ENCODE peak calls at places on chromosomes 5 and 9, in six cellular contexts. A, Z, T, Q, I and C are unnamed samples.

GRCh38 chr9:84397151-84397728 is 56.7 kb upstream of the SLC28A3 start:
- DNase-seq in I (peak), Z (peak), A (peak), T (peak), Q (peak), C (peak)

GRCh38 chr5:29054282-29054681 is 2015.9 kb upstream of the CDH9 start:
- DNase-seq in I (no peak), T (no peak), Q (no peak), A (no peak), Z (peak), C (no peak)

GRCh38 chr5:139569276-139569955 is 8.3 kb downstream of the UBE2D2 start:
- DNase-seq in T (no peak), A (no peak), Q (no peak), I (no peak), Z (peak), C (no peak)

GRCh38 chr9:110319781-110320180 is 17.9 kb downstream of the TXNDC8 start:
- DNase-seq in Q (no peak), Z (no peak), A (no peak), I (no peak), T (no peak), C (no peak)

GRCh38 chr5:91162534-91163381 is 220.4 kb downstream of the ARRDC3 start:
- DNase-seq in T (no peak), Z (peak), A (peak), I (peak), Q (peak), C (peak)

GRCh38 chr5:41762426-41762825 is 107.8 kb downstream of the OXCT1 start:
- DNase-seq in Q (no peak), Z (no peak), T (no peak), I (no peak), A (no peak), C (no peak)

GRCh38 chr9:132341177-132341840 is 13.5 kb downstream of the SETX start:
- DNase-seq in Q (no peak), T (no peak), A (peak), I (no peak), Z (no peak), C (no peak)

GRCh38 chr5:151132959-151133358 is 24.6 kb downstream of the ANXA6 start:
- DNase-seq in A (no peak), Z (no peak), I (no peak), Q (no peak), T (no peak), C (no peak)

GRCh38 chr5:171937351-171937750 is 69.1 kb downstream of the FBXW11 start:
- DNase-seq in Q (no peak), A (no peak), T (no peak), Z (no peak), I (no peak), C (no peak)

GRCh38 chr5:151770383-151771258 is 1.1 kb upstream of the G3BP1 start:
- DNase-seq in A (peak), Z (peak), Q (peak), T (no peak), I (peak), C (peak)

GRCh38 chr9:17018001-17018491 is 116.8 kb upstream of the CNTLN start:
- DNase-seq in Q (no peak), Z (no peak), I (no peak), A (peak), T (no peak), C (no peak)

GRCh38 chr9:4530375-4530774 is 40.1 kb downstream of the SLC1A1 start:
- DNase-seq in T (no peak), A (no peak), I (no peak), Q (no peak), Z (no peak), C (peak)

GRCh38 chr5:52725065-52725746 is 62.5 kb upstream of the ITGA1 start:
- DNase-seq in I (peak), T (peak), Q (peak), Z (peak), A (no peak), C (peak)

GRCh38 chr9:111008148-111009075 is 29.9 kb downstream of the LPAR1 start:
- DNase-seq in I (no peak), Q (no peak), Z (peak), A (no peak), T (no peak), C (no peak)

GRCh38 chr9:99184427-99185327 is 37.1 kb downstream of the ALG2 start:
- DNase-seq in T (peak), Q (peak), I (peak), A (peak), Z (peak), C (peak)

GRCh38 chr9:14262836-14263235 is 51.1 kb downstream of the NFIB start:
- DNase-seq in Z (no peak), T (no peak), Q (no peak), A (no peak), I (no peak), C (no peak)

GRCh38 chr5:32432633-32433032 is 11.9 kb downstream of the ZFR start:
- DNase-seq in Z (no peak), A (no peak), I (no peak), Q (no peak), T (no peak), C (no peak)

GRCh38 chr9:10274156-10274555 is 338.6 kb downstream of the PTPRD start:
- DNase-seq in I (no peak), A (no peak), T (no peak), Z (no peak), Q (no peak), C (no peak)

GRCh38 chr5:107466233-107466769 is 204.4 kb downstream of the EFNA5 start:
- DNase-seq in A (no peak), I (no peak), Q (no peak), Z (peak), T (no peak), C (no peak)

GRCh38 chr9:111828193-111828592 is 33.5 kb upstream of the SHOC1 start:
- DNase-seq in Z (no peak), A (no peak), Q (no peak), T (no peak), I (no peak), C (no peak)

GRCh38 chr5:53481354-53481886 is 991 bp downstream of the FST start:
- DNase-seq in T (no peak), A (no peak), I (no peak), Q (no peak), Z (no peak), C (no peak)

GRCh38 chr9:137678202-137678601 is 59.4 kb downstream of the EHMT1 start:
- DNase-seq in Q (no peak), T (no peak), A (no peak), Z (peak), I (no peak), C (no peak)

GRCh38 chr5:179239256-179240135 is 105.8 kb downstream of the ADAMTS2 start:
- DNase-seq in I (no peak), A (no peak), T (no peak), Z (no peak), Q (no peak), C (peak)

GRCh38 chr5:97004423-97005060 is 68.7 kb downstream of the LNPEP start:
- DNase-seq in A (no peak), Z (peak), Q (peak), T (no peak), I (no peak), C (no peak)

GRCh38 chr5:3594514-3595101 is 1.0 kb upstream of the IRX1 start:
- DNase-seq in T (no peak), Q (no peak), Z (no peak), I (no peak), A (no peak), C (no peak)

GRCh38 chr9:97992219-97992618 is 9.1 kb downstream of the ANP32B start:
- DNase-seq in Z (no peak), I (no peak), T (no peak), A (no peak), Q (no peak), C (no peak)

GRCh38 chr5:138033916-138034315 is 1.0 kb upstream of the FAM13B start:
- DNase-seq in I (no peak), Q (no peak), A (no peak), Z (no peak), T (no peak), C (no peak)

GRCh38 chr5:38675443-38675842 is 119.0 kb upstream of the LIFR start:
- DNase-seq in I (no peak), Z (no peak), A (no peak), Q (no peak), T (no peak), C (no peak)

GRCh38 chr5:14234204-14234603 is 91.1 kb downstream of the TRIO start:
- DNase-seq in Z (peak), A (no peak), T (no peak), Q (no peak), I (no peak), C (no peak)

GRCh38 chr5:135154961-135155360 is 120.9 kb upstream of the PITX1 start:
- DNase-seq in Q (no peak), I (no peak), T (no peak), A (no peak), Z (no peak), C (no peak)

GRCh38 chr5:51471642-51472041 is 88.4 kb downstream of the ISL1 start:
- DNase-seq in Q (no peak), Z (no peak), A (no peak), I (no peak), T (no peak), C (no peak)

GRCh38 chr9:124450241-124450924 is at the start of gene ADGRD2:
- DNase-seq in I (no peak), A (no peak), Q (no peak), T (no peak), Z (no peak), C (no peak)

GRCh38 chr5:64923151-64923685 is 154.5 kb downstream of the CWC27 start:
- DNase-seq in T (no peak), A (no peak), Q (no peak), Z (peak), I (no peak), C (no peak)